ENCODE peak calls at places on chromosomes 5 and 9, in nine cellular contexts. B, D, F, A, H, R, P, M and L are unnamed samples.
A peak's percentile ranks its signal among the peaks of the same experiment; 100 is the strongest.

GRCh38 chr9:84755375-84755774 is 85.8 kb downstream of the NTRK2 start:
- DNase-seq in F (no peak), B (no peak), P (no peak), H (no peak), R (no peak), D (no peak), A (no peak), M (no peak), L (no peak)

GRCh38 chr5:27876071-27876470 is 837.7 kb upstream of the CDH9 start:
- DNase-seq in A (no peak), R (no peak), P (no peak), H (no peak), D (no peak), M (no peak), B (no peak), F (no peak), L (no peak)

GRCh38 chr5:107300928-107301327 is 369.8 kb downstream of the EFNA5 start:
- DNase-seq in M (no peak), P (no peak), H (no peak), F (no peak), A (no peak), D (no peak), R (no peak), B (no peak), L (no peak)

GRCh38 chr9:105957830-105958229 is 263.5 kb downstream of the TMEM38B start:
- DNase-seq in D (peak; percentile 65), A (no peak), H (no peak), B (no peak), F (peak; percentile 26), P (no peak), R (no peak), M (no peak), L (no peak)

GRCh38 chr9:131036071-131036470 is 27.1 kb downstream of the LAMC3 start:
- DNase-seq in R (no peak), B (no peak), D (no peak), A (no peak), H (no peak), F (no peak), P (no peak), M (no peak), L (no peak)

GRCh38 chr9:72334658-72335337 is 30.2 kb downstream of the ZFAND5 start:
- DNase-seq in R (no peak), M (no peak), B (no peak), A (no peak), F (no peak), D (no peak), H (no peak), P (no peak), L (no peak)

GRCh38 chr9:97980918-97981827 is 2.0 kb upstream of the ANP32B start:
- DNase-seq in D (no peak), B (peak; percentile 28), M (peak; percentile 62), A (peak; percentile 55), R (no peak), H (no peak), F (peak; percentile 13), P (no peak), L (peak; percentile 10)

GRCh38 chr5:148585988-148586387 is 68.3 kb downstream of the HTR4 start:
- DNase-seq in F (peak; percentile 26), B (no peak), P (no peak), D (peak; percentile 61), R (no peak), H (no peak), A (no peak), M (no peak), L (no peak)

GRCh38 chr9:77092536-77092935 is 73.1 kb downstream of the FOXB2 start:
- DNase-seq in F (peak; percentile 4), A (no peak), D (peak; percentile 60), B (no peak), H (no peak), M (peak; percentile 28), P (no peak), R (no peak), L (no peak)

GRCh38 chr5:172150514-172151425 is 37.3 kb downstream of the STK10 start:
- DNase-seq in D (no peak), R (no peak), M (peak; percentile 35), P (peak; percentile 24), F (no peak), B (peak; percentile 52), H (no peak), A (peak; percentile 64), L (no peak)

DNA sequence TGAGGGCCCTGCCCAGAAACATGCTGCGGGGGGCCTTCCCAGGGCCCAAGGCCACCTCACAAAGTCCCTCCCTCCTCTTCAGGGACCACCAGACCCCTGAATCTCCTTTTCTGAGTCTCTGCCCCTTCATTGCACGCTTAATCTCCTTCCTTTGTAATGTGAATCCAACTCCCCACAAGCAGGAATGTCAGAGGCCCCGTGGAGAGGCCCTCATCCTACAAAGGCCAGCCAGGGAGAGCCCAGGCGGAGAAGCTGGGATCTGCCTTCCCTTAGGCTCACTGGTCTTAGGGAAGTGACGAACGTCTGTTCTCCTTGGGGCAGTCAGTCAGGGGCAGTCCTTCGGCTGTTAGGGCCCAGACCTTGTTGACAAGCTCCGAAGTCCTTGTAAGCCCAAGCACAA is 2.3 kb downstream of the SMIM33 start:
- DNase-seq in P (no peak), H (peak; percentile 49), A (no peak), M (no peak), D (peak; percentile 91), R (no peak), F (peak; percentile 88), B (no peak), L (no peak)
- H3K4me1 ChIP-seq in P (peaks cover 27% of the 10 kb centered on the region), H (peaks cover 28% of the 10 kb centered on the region), A (peaks cover 40% of the 10 kb centered on the region), M (peaks cover 11% of the 10 kb centered on the region), D (peaks cover 7% of the 10 kb centered on the region), R (no peaks in the 10 kb centered on the region), F (peaks cover 29% of the 10 kb centered on the region), B (peaks cover 20% of the 10 kb centered on the region), L (peaks cover 16% of the 10 kb centered on the region)

DNA sequence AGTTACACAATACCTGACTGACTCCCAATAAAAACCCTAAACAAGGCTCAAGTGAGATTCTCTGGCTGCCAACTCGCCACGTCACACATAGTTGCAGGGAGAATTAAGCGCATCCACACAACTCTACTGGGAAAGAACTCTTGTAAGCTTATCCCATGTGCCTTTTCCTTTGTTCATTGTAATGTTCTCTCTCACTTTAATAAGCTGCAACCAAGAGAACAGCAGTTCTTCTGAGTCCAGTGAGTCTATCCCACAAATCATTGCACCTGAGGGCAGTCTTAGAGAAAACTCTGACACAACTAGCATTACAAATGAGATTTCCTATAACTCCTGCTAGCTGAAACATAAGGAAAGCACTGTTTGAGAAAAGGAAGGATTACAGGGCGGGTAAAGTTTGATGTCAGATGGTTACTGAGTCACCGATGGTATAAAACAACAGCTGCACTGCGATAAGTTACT is 27.4 kb downstream of the CENPK start:
- DNase-seq in F (no peak), B (no peak), R (no peak), M (no peak), A (no peak), P (peak; percentile 54), H (no peak), D (no peak), L (no peak)
- H3K4me1 ChIP-seq in F (no peaks in the 10 kb centered on the region), B (no peaks in the 10 kb centered on the region), R (no peaks in the 10 kb centered on the region), M (no peaks in the 10 kb centered on the region), A (no peaks in the 10 kb centered on the region), P (no peaks in the 10 kb centered on the region), H (no peaks in the 10 kb centered on the region), D (peaks cover 5% of the 10 kb centered on the region), L (no peaks in the 10 kb centered on the region)

DNA sequence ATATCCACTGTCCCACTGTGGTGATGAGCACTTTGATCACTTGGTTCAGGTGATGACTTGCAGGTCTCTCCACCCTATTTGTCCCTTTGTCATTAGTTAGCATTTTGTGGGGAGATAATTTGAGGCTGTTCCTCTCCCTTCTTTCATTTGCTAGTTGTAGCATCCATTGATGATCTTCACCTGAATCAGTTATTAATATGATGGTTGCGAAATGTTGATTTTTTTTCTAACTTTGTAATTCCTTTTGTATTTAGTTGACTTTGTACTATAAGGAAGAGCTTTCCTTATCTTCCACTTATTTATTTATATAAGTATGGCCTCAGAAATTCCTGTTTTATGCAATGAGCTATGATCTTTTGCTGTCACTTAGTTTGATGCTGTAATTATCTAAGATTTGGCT is 12.6 kb downstream of the TRIO start:
- DNase-seq in F (no peak), B (no peak), P (no peak), H (no peak), M (no peak), A (no peak), R (no peak), D (no peak), L (no peak)
- H3K4me1 ChIP-seq in F (peaks cover 39% of the 10 kb centered on the region), B (peaks cover 46% of the 10 kb centered on the region), P (peaks cover 36% of the 10 kb centered on the region), H (peaks cover 36% of the 10 kb centered on the region), M (peaks cover 88% of the 10 kb centered on the region), A (peaks cover 77% of the 10 kb centered on the region), R (no peaks in the 10 kb centered on the region), D (peaks cover 14% of the 10 kb centered on the region), L (peaks cover 36% of the 10 kb centered on the region)

GRCh38 chr5:142872217-142872616 is 102.0 kb downstream of the ARHGAP26 start:
- DNase-seq in B (no peak), P (no peak), A (no peak), R (no peak), H (no peak), F (no peak), M (no peak), D (no peak), L (no peak)
- H3K4me1 ChIP-seq in B (peaks cover 74% of the 10 kb centered on the region), P (peaks cover 2% of the 10 kb centered on the region), A (peaks cover 95% of the 10 kb centered on the region), R (no peaks in the 10 kb centered on the region), H (peaks cover 13% of the 10 kb centered on the region), F (no peaks in the 10 kb centered on the region), M (no peaks in the 10 kb centered on the region), D (no peaks in the 10 kb centered on the region), L (peaks cover 14% of the 10 kb centered on the region)